ENCODE peak calls at places on chromosomes 11 and 22, in ten cellular contexts. One of them, this sample, is unnamed.

GRCh38 chr22:45319319-45319675 is 9.6 kb downstream of the FAM118A start:
- DNase-seq in GM06990: no peak
- DNase-seq in ovary: peak; percentile 59
- DNase-seq in A549: no peak
- DNase-seq in kidney epithelial cell: no peak
- DNase-seq in transverse colon: no peak
- DNase-seq in GM12865: no peak
- DNase-seq in astrocyte of the spinal cord: peak; percentile 61
- DNase-seq in CD4-positive, alpha-beta T cell: no peak
- DNase-seq in right lobe of liver: no peak
- DNase-seq in this sample: no peak

GRCh38 chr11:23123766-23124165 is 263.5 kb upstream of the CCDC179 start:
- DNase-seq in transverse colon: no peak
- DNase-seq in right lobe of liver: no peak
- DNase-seq in GM06990: no peak
- DNase-seq in CD4-positive, alpha-beta T cell: no peak
- DNase-seq in A549: peak; percentile 16
- DNase-seq in kidney epithelial cell: no peak
- DNase-seq in ovary: no peak
- DNase-seq in GM12865: no peak
- DNase-seq in astrocyte of the spinal cord: peak; percentile 44
- DNase-seq in this sample: peak; percentile 31

GRCh38 chr11:64869571-64870175 is 8.7 kb downstream of the EHD1 start:
- DNase-seq in ovary: no peak
- DNase-seq in kidney epithelial cell: no peak
- DNase-seq in GM12865: peak; percentile 44
- DNase-seq in GM06990: no peak
- DNase-seq in transverse colon: no peak
- DNase-seq in CD4-positive, alpha-beta T cell: no peak
- DNase-seq in astrocyte of the spinal cord: no peak
- DNase-seq in right lobe of liver: no peak
- DNase-seq in A549: no peak
- DNase-seq in this sample: no peak

GRCh38 chr22:24232124-24232523 is 12.8 kb downstream of the GGT5 start:
- DNase-seq in CD4-positive, alpha-beta T cell: no peak
- DNase-seq in ovary: no peak
- DNase-seq in right lobe of liver: no peak
- DNase-seq in GM12865: no peak
- DNase-seq in A549: no peak
- DNase-seq in GM06990: no peak
- DNase-seq in transverse colon: no peak
- DNase-seq in kidney epithelial cell: no peak
- DNase-seq in astrocyte of the spinal cord: no peak
- DNase-seq in this sample: no peak

GRCh38 chr11:19432370-19433163 is 191.8 kb upstream of the E2F8 start:
- DNase-seq in ovary: no peak
- DNase-seq in astrocyte of the spinal cord: peak; percentile 92
- DNase-seq in GM06990: peak; percentile 85
- DNase-seq in kidney epithelial cell: no peak
- DNase-seq in GM12865: peak; percentile 81
- DNase-seq in CD4-positive, alpha-beta T cell: no peak
- DNase-seq in transverse colon: peak; percentile 43
- DNase-seq in right lobe of liver: no peak
- DNase-seq in A549: no peak
- DNase-seq in this sample: peak; percentile 53

GRCh38 chr22:49960967-49961600 is 512 bp downstream of the PIM3 start:
- DNase-seq in CD4-positive, alpha-beta T cell: no peak
- DNase-seq in ovary: peak; percentile 53
- DNase-seq in astrocyte of the spinal cord: peak; percentile 25
- DNase-seq in transverse colon: peak; percentile 55
- DNase-seq in A549: peak; percentile 36
- DNase-seq in kidney epithelial cell: no peak
- DNase-seq in GM12865: peak; percentile 75
- DNase-seq in GM06990: no peak
- DNase-seq in right lobe of liver: peak; percentile 53
- DNase-seq in this sample: no peak

GRCh38 chr22:21641417-21641794 is 696 bp upstream of the SDF2L1 start:
- DNase-seq in kidney epithelial cell: no peak
- DNase-seq in ovary: no peak
- DNase-seq in CD4-positive, alpha-beta T cell: no peak
- DNase-seq in A549: peak; percentile 61
- DNase-seq in GM06990: no peak
- DNase-seq in astrocyte of the spinal cord: peak; percentile 51
- DNase-seq in right lobe of liver: no peak
- DNase-seq in transverse colon: peak; percentile 54
- DNase-seq in GM12865: peak; percentile 61
- DNase-seq in this sample: peak; percentile 51

GRCh38 chr11:120985718-120986569 is 38.0 kb upstream of the TBCEL start:
- DNase-seq in GM12865: peak; percentile 30
- DNase-seq in A549: peak; percentile 16
- DNase-seq in transverse colon: peak; percentile 45
- DNase-seq in right lobe of liver: peak; percentile 66
- DNase-seq in ovary: peak; percentile 60
- DNase-seq in CD4-positive, alpha-beta T cell: peak; percentile 27
- DNase-seq in kidney epithelial cell: no peak
- DNase-seq in GM06990: peak; percentile 32
- DNase-seq in astrocyte of the spinal cord: peak; percentile 20
- DNase-seq in this sample: peak; percentile 21

GRCh38 chr11:10793470-10794255 is 15.1 kb downstream of the EIF4G2 start:
- DNase-seq in GM12865: no peak
- DNase-seq in kidney epithelial cell: no peak
- DNase-seq in ovary: no peak
- DNase-seq in transverse colon: no peak
- DNase-seq in GM06990: no peak
- DNase-seq in CD4-positive, alpha-beta T cell: no peak
- DNase-seq in right lobe of liver: no peak
- DNase-seq in astrocyte of the spinal cord: no peak
- DNase-seq in A549: no peak
- DNase-seq in this sample: no peak
- TF ChIP-seq CTCF in GM12865: no peak
- TF ChIP-seq CTCF in kidney epithelial cell: no peak
- TF ChIP-seq CTCF in ovary: no peak
- TF ChIP-seq CTCF in transverse colon: no peak
- TF ChIP-seq CTCF in GM06990: no peak
- TF ChIP-seq CTCF in CD4-positive, alpha-beta T cell: no peak
- TF ChIP-seq CTCF in right lobe of liver: no peak
- TF ChIP-seq CTCF in astrocyte of the spinal cord: no peak
- TF ChIP-seq CTCF in A549: no peak
- TF ChIP-seq CTCF in this sample: no peak

DNA sequence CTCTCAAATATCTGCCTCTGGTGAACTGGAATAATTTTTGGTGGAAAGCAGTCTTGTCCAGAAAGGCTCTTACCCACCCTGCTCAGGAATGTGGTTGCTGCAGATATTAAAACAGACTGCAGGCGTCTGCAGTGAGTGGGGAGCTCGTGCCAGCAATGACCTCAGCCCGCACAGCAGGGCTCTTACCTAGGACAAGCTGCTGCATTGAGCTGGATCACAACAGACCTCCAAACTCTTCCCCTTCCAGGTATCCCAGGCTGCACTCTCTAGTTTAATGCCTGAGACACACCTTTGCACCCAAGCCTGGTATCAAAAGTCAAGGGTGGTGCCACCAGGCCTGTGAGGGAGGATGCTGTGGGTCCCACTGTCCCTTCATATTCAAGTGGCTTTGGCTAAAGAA is 69.7 kb upstream of the CDON start:
- DNase-seq in right lobe of liver: no peak
- DNase-seq in kidney epithelial cell: no peak
- DNase-seq in transverse colon: no peak
- DNase-seq in CD4-positive, alpha-beta T cell: no peak
- DNase-seq in astrocyte of the spinal cord: peak; percentile 41
- DNase-seq in A549: peak; percentile 49
- DNase-seq in GM12865: no peak
- DNase-seq in ovary: peak; percentile 69
- DNase-seq in GM06990: no peak
- DNase-seq in this sample: peak; percentile 17
- TF ChIP-seq CTCF in right lobe of liver: no peak
- TF ChIP-seq CTCF in kidney epithelial cell: no peak
- TF ChIP-seq CTCF in transverse colon: no peak
- TF ChIP-seq CTCF in CD4-positive, alpha-beta T cell: no peak
- TF ChIP-seq CTCF in astrocyte of the spinal cord: no peak
- TF ChIP-seq CTCF in A549: no peak
- TF ChIP-seq CTCF in GM12865: no peak
- TF ChIP-seq CTCF in ovary: no peak
- TF ChIP-seq CTCF in GM06990: no peak
- TF ChIP-seq CTCF in this sample: no peak

GRCh38 chr11:134398079-134398444 is 14.0 kb downstream of the B3GAT1 start:
- DNase-seq in astrocyte of the spinal cord: no peak
- DNase-seq in kidney epithelial cell: no peak
- DNase-seq in transverse colon: no peak
- DNase-seq in GM06990: no peak
- DNase-seq in CD4-positive, alpha-beta T cell: no peak
- DNase-seq in right lobe of liver: peak; percentile 65
- DNase-seq in GM12865: no peak
- DNase-seq in ovary: no peak
- DNase-seq in A549: no peak
- DNase-seq in this sample: no peak

GRCh38 chr11:134399996-134400395 is 12.0 kb downstream of the B3GAT1 start:
- DNase-seq in GM12865: no peak
- DNase-seq in A549: no peak
- DNase-seq in GM06990: no peak
- DNase-seq in transverse colon: no peak
- DNase-seq in astrocyte of the spinal cord: no peak
- DNase-seq in right lobe of liver: no peak
- DNase-seq in ovary: no peak
- DNase-seq in CD4-positive, alpha-beta T cell: no peak
- DNase-seq in kidney epithelial cell: no peak
- DNase-seq in this sample: no peak

GRCh38 chr11:134397304-134398078 is 14.6 kb downstream of the B3GAT1 start:
- DNase-seq in GM12865: no peak
- DNase-seq in A549: no peak
- DNase-seq in right lobe of liver: no peak
- DNase-seq in ovary: no peak
- DNase-seq in astrocyte of the spinal cord: no peak
- DNase-seq in GM06990: no peak
- DNase-seq in transverse colon: no peak
- DNase-seq in CD4-positive, alpha-beta T cell: no peak
- DNase-seq in kidney epithelial cell: no peak
- DNase-seq in this sample: no peak

GRCh38 chr11:134399293-134399654 is 12.8 kb downstream of the B3GAT1 start:
- DNase-seq in transverse colon: no peak
- DNase-seq in CD4-positive, alpha-beta T cell: no peak
- DNase-seq in GM06990: no peak
- DNase-seq in right lobe of liver: no peak
- DNase-seq in ovary: no peak
- DNase-seq in GM12865: no peak
- DNase-seq in kidney epithelial cell: no peak
- DNase-seq in A549: no peak
- DNase-seq in astrocyte of the spinal cord: no peak
- DNase-seq in this sample: no peak

GRCh38 chr11:134398644-134399292 is 13.3 kb downstream of the B3GAT1 start:
- DNase-seq in GM06990: no peak
- DNase-seq in right lobe of liver: no peak
- DNase-seq in CD4-positive, alpha-beta T cell: no peak
- DNase-seq in transverse colon: no peak
- DNase-seq in astrocyte of the spinal cord: no peak
- DNase-seq in GM12865: no peak
- DNase-seq in ovary: no peak
- DNase-seq in kidney epithelial cell: no peak
- DNase-seq in A549: no peak
- DNase-seq in this sample: no peak
- TF ChIP-seq CTCF in GM06990: no peak
- TF ChIP-seq CTCF in right lobe of liver: no peak
- TF ChIP-seq CTCF in CD4-positive, alpha-beta T cell: no peak
- TF ChIP-seq CTCF in transverse colon: no peak
- TF ChIP-seq CTCF in astrocyte of the spinal cord: no peak
- TF ChIP-seq CTCF in GM12865: no peak
- TF ChIP-seq CTCF in ovary: no peak
- TF ChIP-seq CTCF in kidney epithelial cell: no peak
- TF ChIP-seq CTCF in A549: no peak
- TF ChIP-seq CTCF in this sample: no peak

DNA sequence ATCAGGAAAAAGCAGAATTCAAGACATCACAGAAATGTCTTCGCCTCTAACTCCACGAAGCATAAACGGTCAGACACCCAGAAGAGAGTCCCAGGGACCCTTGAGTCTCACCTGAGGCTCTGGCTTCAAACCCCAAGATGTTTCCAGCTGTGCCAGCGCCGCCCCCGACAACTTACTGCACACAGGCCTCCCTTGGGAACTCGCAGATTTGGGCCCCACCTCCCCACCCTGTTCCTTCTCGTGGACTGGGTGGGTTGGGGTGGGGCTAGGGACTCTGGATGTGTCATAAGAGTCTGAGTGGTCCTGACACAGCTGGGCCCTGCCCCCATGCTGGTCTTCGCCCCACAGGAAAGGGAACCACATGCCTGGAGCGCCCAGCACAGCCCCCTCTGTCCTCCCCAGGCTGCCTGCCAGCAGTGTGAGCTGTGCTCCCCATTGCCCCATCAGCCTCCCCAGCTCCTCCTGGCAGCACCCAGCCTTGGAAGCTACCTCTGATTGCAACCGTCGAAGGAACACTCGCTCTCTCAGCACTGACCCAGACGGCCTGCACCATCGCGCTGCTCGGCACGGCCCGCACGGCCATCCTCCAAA is 147.5 kb downstream of the CRYBB2 start:
- DNase-seq in A549: no peak
- DNase-seq in GM12865: no peak
- DNase-seq in CD4-positive, alpha-beta T cell: no peak
- DNase-seq in ovary: no peak
- DNase-seq in right lobe of liver: no peak
- DNase-seq in transverse colon: no peak
- DNase-seq in kidney epithelial cell: no peak
- DNase-seq in GM06990: no peak
- DNase-seq in astrocyte of the spinal cord: no peak
- DNase-seq in this sample: no peak
- TF ChIP-seq CTCF in A549: no peak
- TF ChIP-seq CTCF in GM12865: no peak
- TF ChIP-seq CTCF in CD4-positive, alpha-beta T cell: no peak
- TF ChIP-seq CTCF in ovary: no peak
- TF ChIP-seq CTCF in right lobe of liver: no peak
- TF ChIP-seq CTCF in transverse colon: no peak
- TF ChIP-seq CTCF in kidney epithelial cell: no peak
- TF ChIP-seq CTCF in GM06990: no peak
- TF ChIP-seq CTCF in astrocyte of the spinal cord: no peak
- TF ChIP-seq CTCF in this sample: no peak

This sample was measured in HFFc6.